ENCODE peak calls at places on chromosomes 12 and 14, in ten cellular contexts. A is uterus, S is astrocyte, V is tibial artery, G is IMR-90, Y is Peyer's patch, C is brain microvascular endothelial cell, U is AG04450, P is SK-N-SH, X is kidney epithelial cell. K is an unnamed sample. For H3K27me3, the result is how much of the 10 kb centered on the place peaks cover.

GRCh38 chr12:102216086-102216691 is 18.6 kb upstream of the PMCH start:
- DNase-seq in S (peak), P (no peak), G (peak), V (no peak), X (no peak), Y (no peak), A (no peak), C (peak), U (peak), K (peak)

GRCh38 chr12:49188205-49188915 is 520 bp downstream of the TUBA1A start:
- DNase-seq in P (peak), V (peak), S (peak), U (no peak), A (peak), X (no peak), Y (peak), C (peak), G (peak), K (peak)

GRCh38 chr12:76037130-76038105 is 5.8 kb upstream of the PHLDA1 start:
- DNase-seq in A (no peak), U (peak), C (peak), X (no peak), P (peak), Y (no peak), G (peak), V (no peak), S (peak), K (peak)

GRCh38 chr12:5458229-5459050 is 26.5 kb downstream of the NTF3 start:
- DNase-seq in X (no peak), S (no peak), Y (no peak), P (no peak), C (no peak), V (peak), A (no peak), G (no peak), U (no peak), K (peak)

GRCh38 chr12:10291030-10291429 is 16.6 kb upstream of the KLRD1 start:
- DNase-seq in S (no peak), P (no peak), G (no peak), A (no peak), V (no peak), Y (no peak), X (no peak), U (no peak), C (no peak), K (no peak)

GRCh38 chr14:31286456-31287293 is 79.1 kb upstream of the HECTD1 start:
- DNase-seq in X (no peak), S (no peak), C (no peak), Y (no peak), G (no peak), P (no peak), V (no peak), U (no peak), A (no peak), K (no peak)

GRCh38 chr12:11695321-11695720 is 45.8 kb downstream of the ETV6 start:
- DNase-seq in Y (no peak), S (peak), A (peak), V (no peak), X (no peak), C (no peak), G (peak), U (no peak), P (no peak), K (peak)

GRCh38 chr14:77498984-77499527 is 440 bp upstream of the ISM2 start:
- DNase-seq in U (no peak), A (no peak), G (no peak), V (no peak), Y (no peak), S (no peak), C (no peak), X (no peak), P (no peak), K (peak)

GRCh38 chr12:85156569-85156968 is 120.4 kb downstream of the LRRIQ1 start:
- DNase-seq in P (no peak), Y (no peak), G (no peak), X (no peak), A (no peak), U (no peak), V (no peak), S (no peak), C (peak), K (no peak)

GRCh38 chr12:6178981-6179761 is 21.0 kb upstream of the CD9 start:
- DNase-seq in A (no peak), V (no peak), G (peak), Y (no peak), X (no peak), S (peak), P (no peak), U (no peak), C (peak), K (no peak)

GRCh38 chr12:111209779-111210178 is 159.1 kb downstream of the PHETA1 start:
- DNase-seq in U (no peak), A (no peak), G (no peak), P (peak), V (no peak), S (no peak), Y (no peak), C (no peak), X (no peak), K (no peak)

GRCh38 chr14:79411403-79412174 is 799.7 kb downstream of the DIO2 start:
- DNase-seq in Y (no peak), V (no peak), S (peak), G (peak), C (no peak), P (no peak), X (no peak), U (no peak), A (no peak), K (peak)

GRCh38 chr12:119328111-119328510 is 6.4 kb upstream of the CCDC60 start:
- DNase-seq in Y (no peak), V (no peak), S (no peak), U (no peak), P (peak), C (no peak), G (no peak), X (no peak), A (no peak), K (peak)

GRCh38 chr14:90658541-90658967 is 157.7 kb downstream of the TTC7B start:
- DNase-seq in C (peak), X (no peak), V (no peak), G (peak), S (peak), P (no peak), Y (no peak), U (no peak), A (no peak), K (peak)

GRCh38 chr12:25648460-25648859 is 95.4 kb upstream of the LMNTD1 start:
- DNase-seq in G (peak), U (peak), X (peak), P (peak), C (peak), V (no peak), Y (no peak), A (no peak), S (peak), K (peak)

GRCh38 chr14:83251402-83251801 is 1717.7 kb upstream of the SEL1L start:
- DNase-seq in X (no peak), V (no peak), U (no peak), Y (no peak), A (no peak), C (no peak), P (no peak), S (no peak), G (no peak), K (no peak)

GRCh38 chr14:44529026-44529425 is 21.9 kb upstream of the FSCB start:
- DNase-seq in G (no peak), C (no peak), P (no peak), S (peak), A (no peak), X (no peak), U (no peak), V (no peak), Y (no peak), K (no peak)

GRCh38 chr14:53399057-53399456 is 245.9 kb upstream of the DDHD1 start:
- DNase-seq in V (no peak), G (peak), X (no peak), P (no peak), S (peak), C (peak), Y (no peak), A (no peak), U (no peak), K (peak)

GRCh38 chr14:52313903-52314481 is at the start of gene PTGER2:
- DNase-seq in P (peak), V (peak), C (peak), G (peak), Y (peak), A (peak), X (peak), U (peak), S (peak), K (peak)

GRCh38 chr12:44848771-44849085 is 27.4 kb downstream of the NELL2 start:
- DNase-seq in S (no peak), V (no peak), C (no peak), A (no peak), G (no peak), Y (no peak), U (no peak), P (no peak), X (no peak), K (no peak)

GRCh38 chr14:60175255-60175902 is 10.2 kb upstream of the DHRS7 start:
- DNase-seq in Y (no peak), C (no peak), S (no peak), X (no peak), U (no peak), A (no peak), G (peak), V (no peak), P (no peak), K (peak)

GRCh38 chr14:92122761-92123160 is 992 bp downstream of the CPSF2 start:
- DNase-seq in C (no peak), X (no peak), P (no peak), Y (no peak), G (no peak), U (no peak), V (no peak), S (no peak), A (no peak), K (no peak)

GRCh38 chr12:122943196-122943595 is 23.1 kb downstream of the ABCB9 start:
- DNase-seq in X (no peak), C (no peak), S (no peak), U (no peak), P (peak), G (peak), V (no peak), A (no peak), Y (no peak), K (no peak)

GRCh38 chr14:65492277-65492676 is 79.7 kb downstream of the FUT8 start:
- DNase-seq in A (no peak), V (no peak), Y (no peak), C (no peak), U (no peak), P (no peak), G (no peak), X (no peak), S (no peak), K (no peak)

GRCh38 chr12:132596016-132596415 is 14.4 kb downstream of the LRCOL1 start:
- DNase-seq in G (peak), V (no peak), Y (no peak), C (peak), A (no peak), S (peak), P (no peak), X (no peak), U (no peak), K (no peak)

GRCh38 chr14:95463173-95463901 is 53.1 kb downstream of the SYNE3 start:
- DNase-seq in P (no peak), Y (peak), S (no peak), V (no peak), A (no peak), C (no peak), X (no peak), G (no peak), U (no peak), K (no peak)

GRCh38 chr14:51240804-51241380 is 845 bp downstream of the TMX1 start:
- DNase-seq in S (no peak), X (no peak), C (no peak), U (no peak), P (no peak), G (no peak), V (no peak), Y (no peak), A (no peak), K (no peak)

GRCh38 chr14:99100871-99101270 is 171.1 kb downstream of the BCL11B start:
- DNase-seq in C (no peak), X (no peak), Y (no peak), S (no peak), U (no peak), G (no peak), P (no peak), A (no peak), V (no peak), K (no peak)

GRCh38 chr14:92955381-92955780 is 32.4 kb downstream of the CHGA start:
- DNase-seq in C (no peak), P (no peak), U (no peak), A (no peak), X (no peak), S (no peak), V (no peak), G (no peak), Y (no peak), K (no peak)

GRCh38 chr14:54310151-54310851 is 86.5 kb upstream of the CDKN3 start:
- DNase-seq in G (no peak), U (no peak), X (no peak), C (no peak), S (no peak), A (no peak), Y (no peak), V (no peak), P (no peak), K (peak)

GRCh38 chr14:85528882-85529585 is 910 bp upstream of the FLRT2 start:
- DNase-seq in C (peak), G (peak), X (no peak), P (no peak), U (no peak), A (no peak), S (peak), Y (no peak), V (no peak), K (peak)

GRCh38 chr14:20578784-20579502 is 8.9 kb downstream of the RNASE11 start:
- DNase-seq in S (no peak), G (no peak), A (no peak), V (no peak), P (no peak), U (no peak), Y (no peak), C (no peak), X (no peak), K (no peak)

GRCh38 chr12:69254046-69254445 is 14.7 kb downstream of the CPSF6 start:
- DNase-seq in G (peak), S (peak), U (no peak), Y (no peak), A (no peak), C (no peak), X (no peak), P (peak), V (no peak), K (peak)

GRCh38 chr12:100317371-100317770 is 39.5 kb upstream of the SLC17A8 start:
- DNase-seq in Y (no peak), C (no peak), P (peak), U (no peak), V (no peak), X (no peak), S (no peak), A (no peak), G (no peak), K (no peak)

GRCh38 chr12:123815968-123816367 is 53.9 kb downstream of the DNAH10 start:
- DNase-seq in X (no peak), C (no peak), V (no peak), S (no peak), A (no peak), U (no peak), P (no peak), G (no peak), Y (no peak), K (no peak)

GRCh38 chr12:70236990-70237389 is 6.2 kb upstream of the CNOT2 start:
- DNase-seq in C (no peak), X (no peak), V (no peak), P (no peak), U (no peak), A (no peak), G (no peak), Y (no peak), S (no peak), K (no peak)

GRCh38 chr14:32593290-32593942 is 264.3 kb downstream of the AKAP6 start:
- DNase-seq in G (peak), U (peak), P (no peak), X (peak), Y (no peak), A (no peak), C (peak), V (no peak), S (peak), K (peak)

GRCh38 chr14:58638231-58639205 is 756 bp downstream of the DACT1 start:
- DNase-seq in Y (no peak), C (no peak), V (peak), P (peak), U (no peak), G (peak), S (peak), X (no peak), A (peak), K (no peak)
- TF ChIP-seq CTCF in Y (no peak), C (peak), V (no peak), P (peak), U (peak), G (peak), S (no peak), X (peak), A (no peak), K (no peak)

DNA sequence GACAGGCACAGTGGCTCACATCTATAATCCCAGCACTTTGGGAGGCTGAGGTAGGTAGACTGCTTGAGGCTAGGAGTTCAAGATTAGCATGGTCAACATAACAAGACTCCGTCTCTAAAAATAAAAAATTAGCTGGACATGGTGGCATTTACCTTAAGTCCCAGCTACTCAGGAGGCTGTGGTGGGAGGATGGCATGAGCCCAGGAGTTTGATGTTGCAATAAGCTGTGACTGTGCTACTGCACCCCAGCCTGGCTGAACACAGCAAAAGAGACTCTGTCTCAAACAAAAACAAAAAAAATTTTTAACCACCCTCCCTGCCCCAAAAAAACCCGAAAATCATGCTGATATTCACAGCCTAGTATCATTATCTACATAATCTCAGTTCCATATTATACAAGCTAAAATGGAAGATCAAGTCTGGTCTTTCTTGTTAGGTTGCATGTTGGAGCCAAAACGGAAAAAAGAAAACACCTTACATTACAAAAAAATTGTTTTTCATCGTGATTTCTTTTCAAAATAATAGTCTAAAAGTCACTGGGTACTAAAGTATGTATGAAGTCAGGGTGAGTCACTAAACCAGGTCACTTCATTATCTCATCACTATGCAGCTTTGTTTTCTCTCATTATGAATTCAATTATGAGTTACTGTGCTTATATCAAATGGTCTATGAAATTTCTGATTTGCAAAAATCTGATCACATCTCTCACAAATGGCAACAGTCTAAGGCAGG is 13.8 kb downstream of the GXYLT1 start:
- DNase-seq in X (no peak), A (peak), P (no peak), C (peak), S (peak), V (peak), Y (no peak), G (peak), U (no peak), K (peak)
- H3K4me3 ChIP-seq in X (no peak), A (no peak), P (peak), C (peak), S (peak), V (no peak), Y (no peak), G (peak), U (no peak), K (no peak)

GRCh38 chr14:36504805-36505192 is 15.2 kb downstream of the NKX2-1 start:
- DNase-seq in X (no peak), G (no peak), U (no peak), S (no peak), C (no peak), A (no peak), V (no peak), P (no peak), Y (no peak), K (no peak)
- H3K27me3 ChIP-seq in X (half or more), G (half or more), U (half or more), S (half or more), C (half or more), A (half or more), V (half or more), P (half or more), Y (under half), K (under half)

GRCh38 chr12:12725086-12725955 is 8.2 kb downstream of the CDKN1B start:
- DNase-seq in X (peak), Y (peak), C (peak), U (peak), P (peak), G (peak), V (peak), A (peak), S (peak), K (peak)
- TF ChIP-seq CTCF in X (no peak), Y (peak), C (no peak), U (no peak), P (no peak), G (no peak), V (peak), A (peak), S (no peak), K (no peak)

GRCh38 chr14:22820731-22821130 is 5.5 kb upstream of the SLC7A7 start:
- DNase-seq in P (no peak), X (no peak), V (no peak), A (no peak), Y (no peak), U (no peak), S (peak), G (no peak), C (no peak), K (peak)
- H3K4me3 ChIP-seq in P (no peak), X (no peak), V (no peak), A (no peak), Y (no peak), U (no peak), S (no peak), G (no peak), C (no peak), K (no peak)

GRCh38 chr12:9120487-9121184 is 4.9 kb upstream of the A2M start:
- DNase-seq in X (no peak), G (no peak), A (no peak), V (no peak), C (no peak), S (no peak), P (no peak), Y (no peak), U (no peak), K (no peak)
- H3K27me3 ChIP-seq in X (under half), G (under half), A (under half), V (under half), C (under half), S (under half), P (under half), Y (under half), U (under half), K (under half)